ENCODE peak calls at places on chromosomes 11 and 22, in nine cellular contexts. O, T, W, L, Y, I, X, S and A are unnamed samples. For H3K9me3, the result is how much of the 10 kb centered on the place peaks cover.

GRCh38 chr11:78192223-78192719 is 3.6 kb downstream of the USP35 start:
- DNase-seq in I (no peak), W (no peak), O (peak), S (no peak), T (peak), Y (no peak), X (no peak), L (no peak), A (no peak)

GRCh38 chr22:38882480-38882879 is 10.5 kb upstream of the CBX6 start:
- DNase-seq in W (no peak), T (no peak), X (no peak), I (no peak), S (no peak), O (no peak), L (no peak), Y (no peak), A (no peak)

GRCh38 chr11:26904801-26905200 is 89.1 kb upstream of the FIBIN start:
- DNase-seq in O (no peak), I (no peak), S (no peak), T (no peak), L (no peak), Y (no peak), W (no peak), X (no peak), A (no peak)

GRCh38 chr22:46070215-46070721 is 80.1 kb upstream of the PPARA start:
- DNase-seq in I (no peak), O (peak), S (peak), T (no peak), W (no peak), X (peak), L (peak), Y (no peak), A (peak)

GRCh38 chr11:59839615-59840014 is 5.7 kb downstream of the CBLIF start:
- DNase-seq in L (no peak), T (no peak), S (no peak), O (no peak), X (no peak), Y (no peak), I (no peak), W (no peak), A (no peak)

GRCh38 chr11:62504158-62504973 is 42.2 kb downstream of the AHNAK start:
- DNase-seq in T (no peak), Y (no peak), W (no peak), I (no peak), X (no peak), L (no peak), O (no peak), S (no peak), A (no peak)

GRCh38 chr11:92882828-92883611 is 86.4 kb upstream of the MTNR1B start:
- DNase-seq in S (no peak), Y (no peak), O (no peak), W (no peak), X (no peak), I (no peak), T (peak), L (no peak), A (peak)

GRCh38 chr22:49521787-49522224 is 305.9 kb downstream of the BRD1 start:
- DNase-seq in S (no peak), T (no peak), X (peak), L (no peak), I (no peak), W (no peak), O (peak), Y (no peak), A (no peak)

GRCh38 chr22:18057568-18058209 is 20.1 kb upstream of the PEX26 start:
- DNase-seq in X (no peak), I (peak), L (peak), O (peak), Y (no peak), W (peak), T (peak), S (peak), A (peak)

GRCh38 chr11:38060930-38061329 is 1462.9 kb upstream of the RAG2 start:
- DNase-seq in S (no peak), O (no peak), Y (no peak), I (no peak), L (no peak), T (no peak), X (no peak), W (no peak), A (no peak)

GRCh38 chr22:17924735-17925727 is 99.3 kb downstream of the MICAL3 start:
- DNase-seq in I (no peak), O (no peak), X (peak), Y (no peak), L (peak), W (no peak), T (no peak), S (no peak), A (no peak)

GRCh38 chr11:122820158-122820557 is 18.1 kb upstream of the CRTAM start:
- DNase-seq in T (no peak), X (no peak), Y (no peak), W (no peak), I (no peak), L (no peak), O (no peak), S (no peak), A (no peak)

GRCh38 chr11:30016588-30017363 is at the start of gene KCNA4:
- DNase-seq in I (no peak), W (no peak), L (no peak), S (no peak), T (peak), O (no peak), Y (peak), X (no peak), A (peak)

GRCh38 chr11:96188625-96189006 is 154.4 kb downstream of the MAML2 start:
- DNase-seq in Y (no peak), T (peak), L (no peak), I (peak), S (no peak), O (no peak), X (no peak), W (no peak), A (no peak)

GRCh38 chr11:67248653-67249052 is 17.6 kb upstream of the GRK2 start:
- DNase-seq in I (no peak), L (no peak), Y (no peak), S (no peak), W (no peak), T (no peak), O (no peak), X (no peak), A (no peak)

GRCh38 chr11:1168256-1168655 is 10.5 kb downstream of the MUC5AC start:
- DNase-seq in Y (peak), L (no peak), S (no peak), I (no peak), X (peak), W (no peak), T (no peak), O (peak), A (no peak)

GRCh38 chr11:58027341-58027740 is 3.4 kb upstream of the OR6Q1 start:
- DNase-seq in T (no peak), S (no peak), L (no peak), Y (no peak), W (no peak), O (no peak), I (no peak), X (no peak), A (no peak)

GRCh38 chr11:46559815-46560214 is 34.0 kb downstream of the AMBRA1 start:
- DNase-seq in W (no peak), I (no peak), T (no peak), O (no peak), S (no peak), Y (no peak), L (no peak), X (no peak), A (no peak)

GRCh38 chr11:42054351-42054750 is 594.9 kb upstream of the LRRC4C start:
- DNase-seq in W (no peak), S (no peak), L (no peak), I (no peak), Y (no peak), X (no peak), O (no peak), T (no peak), A (no peak)

GRCh38 chr11:113906038-113906437 is 1.4 kb downstream of the HTR3B start:
- DNase-seq in X (peak), I (no peak), Y (no peak), S (peak), T (peak), W (no peak), L (peak), O (no peak), A (peak)

GRCh38 chr22:30733081-30733680 is 38.5 kb downstream of the OSBP2 start:
- DNase-seq in T (no peak), O (no peak), W (no peak), X (no peak), Y (no peak), S (no peak), L (no peak), I (no peak), A (no peak)

GRCh38 chr11:58580311-58580710 is 1.4 kb downstream of the ZFP91 start:
- DNase-seq in S (no peak), Y (no peak), X (no peak), W (no peak), L (no peak), O (no peak), T (no peak), I (no peak), A (no peak)

GRCh38 chr11:95831198-95831883 is 41.0 kb downstream of the CEP57 start:
- DNase-seq in W (no peak), I (no peak), Y (no peak), L (no peak), T (no peak), X (no peak), S (no peak), O (no peak), A (no peak)

GRCh38 chr22:22085702-22086500 is 103.3 kb upstream of the TOP3B start:
- DNase-seq in S (no peak), Y (peak), X (no peak), I (no peak), W (peak), O (no peak), L (no peak), T (peak), A (no peak)

GRCh38 chr22:38317237-38317994 is at the start of gene CSNK1E:
- DNase-seq in L (peak), O (peak), T (peak), W (no peak), X (no peak), Y (peak), S (peak), I (no peak), A (peak)

GRCh38 chr11:106594751-106595351 is 423.4 kb downstream of the GUCY1A2 start:
- DNase-seq in S (no peak), T (no peak), I (no peak), Y (no peak), O (no peak), W (no peak), L (no peak), X (no peak), A (no peak)

GRCh38 chr22:33303109-33303508 is 244.9 kb upstream of the SYN3 start:
- DNase-seq in L (no peak), Y (no peak), X (no peak), S (no peak), W (no peak), I (no peak), T (no peak), O (no peak), A (no peak)

GRCh38 chr22:33302549-33302948 is 244.4 kb upstream of the SYN3 start:
- DNase-seq in O (no peak), S (no peak), T (no peak), W (no peak), L (no peak), X (no peak), Y (no peak), I (no peak), A (no peak)

GRCh38 chr22:33299245-33299956 is 241.2 kb upstream of the SYN3 start:
- DNase-seq in L (no peak), X (no peak), O (no peak), Y (no peak), I (peak), T (no peak), W (no peak), S (no peak), A (no peak)

GRCh38 chr22:33300165-33300564 is 242.0 kb upstream of the SYN3 start:
- DNase-seq in L (no peak), X (no peak), S (no peak), O (no peak), W (no peak), T (no peak), I (peak), Y (no peak), A (no peak)

DNA sequence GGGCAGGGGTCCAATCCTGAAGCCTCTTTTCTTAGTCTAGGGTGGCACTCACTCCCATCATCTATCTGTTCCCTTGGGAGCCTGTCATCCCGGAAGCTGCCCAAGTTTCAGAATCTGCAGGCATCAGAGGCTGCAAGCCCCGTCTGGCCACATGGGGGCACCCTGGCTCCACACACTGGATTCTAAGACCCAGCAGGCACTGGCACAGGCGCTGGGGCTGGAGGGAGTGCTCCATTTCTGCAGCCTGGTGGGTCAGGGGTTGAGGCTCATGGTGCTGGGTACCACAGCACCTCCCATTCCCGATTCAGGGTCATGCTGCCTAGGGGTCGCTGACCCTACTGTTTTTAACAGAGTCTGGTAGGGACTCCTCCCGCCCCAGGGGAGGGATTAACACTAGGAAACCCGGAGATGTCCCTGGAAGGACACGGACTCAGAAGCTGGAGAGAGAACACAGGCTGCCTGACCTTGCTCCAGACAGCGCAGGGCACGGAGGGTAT is 243.9 kb upstream of the SYN3 start:
- DNase-seq in I (peak), X (peak), Y (peak), W (no peak), O (peak), L (peak), T (peak), S (peak), A (peak)
- TF ChIP-seq POLR2AphosphoS5 in I (no peak), X (no peak), Y (no peak), W (peak), O (no peak), L (no peak), T (no peak), S (no peak), A (no peak)

GRCh38 chr11:132126973-132127900 is 756.8 kb downstream of the NTM start:
- DNase-seq in S (peak), O (peak), X (no peak), L (no peak), Y (peak), I (no peak), T (no peak), W (no peak), A (no peak)
- TF ChIP-seq EP300 in S (no peak), O (no peak), X (no peak), L (no peak), Y (no peak), I (no peak), T (no peak), W (no peak), A (no peak)

GRCh38 chr11:126186708-126187481 is 24.6 kb downstream of the RPUSD4 start:
- DNase-seq in L (no peak), O (no peak), I (no peak), S (no peak), T (no peak), X (no peak), Y (no peak), W (no peak), A (no peak)
- H3K9me3 ChIP-seq in L (under half), O (under half), I (under half), S (under half), T (under half), X (under half), Y (under half), W (under half), A (under half)

GRCh38 chr22:19178065-19178658 is 374 bp downstream of the SLC25A1 start:
- DNase-seq in L (peak), T (no peak), S (peak), O (peak), X (no peak), W (no peak), Y (peak), I (no peak), A (peak)

GRCh38 chr22:19179472-19180048 is 1.0 kb upstream of the SLC25A1 start:
- DNase-seq in W (no peak), L (peak), O (peak), Y (peak), T (peak), X (no peak), I (peak), S (peak), A (peak)

GRCh38 chr22:19180234-19180633 is 1.7 kb upstream of the SLC25A1 start:
- DNase-seq in O (no peak), X (no peak), S (no peak), I (no peak), Y (no peak), L (no peak), W (no peak), T (no peak), A (peak)

GRCh38 chr22:19177164-19178064 is 1.1 kb downstream of the SLC25A1 start:
- DNase-seq in O (peak), T (peak), L (no peak), Y (no peak), I (no peak), W (no peak), X (no peak), S (no peak), A (peak)

DNA sequence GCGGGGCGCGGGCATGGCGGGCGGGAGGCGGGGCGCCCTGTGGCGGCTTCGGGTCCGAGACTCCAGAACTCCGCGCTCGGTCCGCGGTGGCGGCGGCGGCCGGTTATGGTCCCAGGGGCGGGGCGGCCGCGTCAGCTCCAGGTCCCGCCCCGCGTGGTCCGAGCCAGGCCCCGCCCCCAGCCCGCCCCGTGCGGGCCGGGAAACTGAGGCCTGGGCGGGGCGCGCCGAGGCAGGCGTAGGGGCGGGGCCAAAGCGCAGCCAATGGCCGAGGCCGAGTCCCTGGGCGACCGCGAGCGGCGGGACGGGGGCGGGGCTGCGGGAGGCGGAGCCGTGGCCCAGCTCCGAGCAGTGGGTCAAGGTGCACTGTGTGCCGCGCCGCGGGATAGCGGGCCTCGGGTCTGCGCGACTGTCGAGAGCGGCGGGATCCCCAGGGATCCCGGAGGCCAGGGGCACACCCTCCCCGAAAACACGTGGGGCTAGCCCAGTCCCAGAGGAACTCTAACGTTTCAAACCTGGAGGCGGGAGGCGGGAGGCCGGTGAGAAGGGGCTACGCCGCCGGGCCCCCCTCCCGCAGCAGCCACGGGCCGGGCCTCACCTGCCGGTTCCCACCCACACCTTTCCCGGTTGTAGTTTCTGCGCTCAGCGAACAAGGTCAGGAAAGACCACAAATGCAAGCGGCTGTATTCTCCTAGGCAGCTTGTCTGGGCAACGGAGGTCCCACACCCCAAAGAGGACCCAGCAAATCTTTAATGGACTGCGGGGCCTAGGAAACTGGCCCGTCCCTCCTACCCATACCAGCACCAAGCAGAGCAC is at the start of gene SLC25A1:
- DNase-seq in Y (peak), W (peak), L (peak), I (peak), X (peak), O (peak), T (peak), S (peak), A (peak)
- TF ChIP-seq POLR2AphosphoS5 in Y (peak), W (peak), L (peak), I (no peak), X (no peak), O (peak), T (no peak), S (peak), A (peak)